ENCODE peak calls at places on chromosomes 2 and 18, in ten cellular contexts. C, S, F, W, L, Y, M, O, V and J are unnamed samples.

GRCh38 chr2:196278491-196278911 is 107.1 kb upstream of the STK17B start:
- DNase-seq in C (no peak), S (peak; percentile 97), F (peak; percentile 73), W (no peak), L (peak; percentile 78), Y (no peak), M (peak; percentile 86), O (no peak), V (peak; percentile 71), J (peak; percentile 77)

GRCh38 chr18:77249583-77250500 is at the start of gene GALR1:
- DNase-seq in C (no peak), S (no peak), F (no peak), W (no peak), L (peak; percentile 8), Y (no peak), M (no peak), O (peak; percentile 12), V (no peak), J (peak; percentile 7)

GRCh38 chr2:166365803-166366420 is 9.8 kb downstream of the SCN9A start:
- DNase-seq in C (no peak), S (no peak), F (peak; percentile 50), W (no peak), L (no peak), Y (no peak), M (no peak), O (no peak), V (no peak), J (no peak)

GRCh38 chr18:32177530-32177929 is 12.3 kb upstream of the MEP1B start:
- DNase-seq in C (no peak), S (no peak), F (no peak), W (no peak), L (no peak), Y (no peak), M (no peak), O (no peak), V (no peak), J (no peak)

GRCh38 chr2:28358668-28359201 is 33.9 kb upstream of the FOSL2 start:
- DNase-seq in C (no peak), S (no peak), F (no peak), W (no peak), L (peak; percentile 41), Y (no peak), M (no peak), O (no peak), V (no peak), J (no peak)

GRCh38 chr2:19870792-19871191 is 31.0 kb downstream of the TTC32 start:
- DNase-seq in C (no peak), S (no peak), F (no peak), W (no peak), L (no peak), Y (no peak), M (no peak), O (no peak), V (no peak), J (no peak)

GRCh38 chr2:68434981-68435380 is 32.1 kb downstream of the FBXO48 start:
- DNase-seq in C (no peak), S (no peak), F (no peak), W (no peak), L (no peak), Y (no peak), M (no peak), O (no peak), V (no peak), J (no peak)

GRCh38 chr2:130336877-130337734 is 5.6 kb upstream of the IMP4 start:
- DNase-seq in C (no peak), S (peak; percentile 85), F (peak; percentile 83), W (peak; percentile 76), L (peak; percentile 51), Y (no peak), M (peak; percentile 71), O (peak; percentile 88), V (peak; percentile 85), J (peak; percentile 86)

GRCh38 chr2:99512081-99512480 is 22.3 kb upstream of the REV1 start:
- DNase-seq in C (no peak), S (no peak), F (no peak), W (no peak), L (no peak), Y (no peak), M (no peak), O (no peak), V (no peak), J (no peak)

GRCh38 chr18:57814555-57814954 is 11.4 kb upstream of the ATP8B1 start:
- DNase-seq in C (no peak), S (no peak), F (no peak), W (no peak), L (no peak), Y (no peak), M (no peak), O (no peak), V (no peak), J (no peak)